ENCODE peak calls at places on chromosomes 7 and 10, in ten cellular contexts. T is fibroblast of pulmonary artery; D is progenitor cell of endocrine pancreas; U is left lung; R is IMR-90; O is tibial nerve; C is osteoblast; W is mucosa of descending colon; I is cardiac fibroblast; B is CD8-positive, alpha-beta T cell. N is an unnamed sample.

GRCh38 chr10:20993387-20994170 is 96.5 kb upstream of the NEBL start:
- DNase-seq in T (no peak), D (no peak), U (no peak), R (no peak), O (no peak), C (peak; percentile 75), W (no peak), I (no peak), B (no peak), N (no peak)

GRCh38 chr10:17836917-17837316 is 27.8 kb downstream of the MRC1 start:
- DNase-seq in T (peak; percentile 78), D (peak; percentile 11), U (peak; percentile 49), R (peak; percentile 62), O (no peak), C (peak; percentile 89), W (peak; percentile 67), I (peak; percentile 87), B (no peak), N (peak; percentile 45)

GRCh38 chr10:101829561-101830315 is 11.5 kb upstream of the OGA start:
- DNase-seq in T (no peak), D (peak; percentile 43), U (peak; percentile 58), R (no peak), O (peak; percentile 37), C (peak; percentile 85), W (peak; percentile 82), I (peak; percentile 36), B (peak; percentile 72), N (peak; percentile 58)

GRCh38 chr10:107914450-107915276 is 750.2 kb upstream of the SORCS1 start:
- DNase-seq in T (no peak), D (peak; percentile 18), U (no peak), R (no peak), O (no peak), C (peak; percentile 9), W (peak; percentile 1), I (peak; percentile 0), B (no peak), N (peak; percentile 57)

GRCh38 chr7:45290880-45291279 is 133.3 kb downstream of the RAMP3 start:
- DNase-seq in T (no peak), D (no peak), U (no peak), R (no peak), O (no peak), C (no peak), W (no peak), I (no peak), B (no peak), N (no peak)

GRCh38 chr7:45922810-45923209 is 1.7 kb upstream of the IGFBP3 start:
- DNase-seq in T (peak; percentile 35), D (no peak), U (no peak), R (no peak), O (no peak), C (no peak), W (peak; percentile 14), I (peak; percentile 25), B (no peak), N (no peak)

GRCh38 chr7:111815354-111815753 is 253.1 kb upstream of the IMMP2L start:
- DNase-seq in T (no peak), D (no peak), U (no peak), R (no peak), O (no peak), C (no peak), W (no peak), I (no peak), B (no peak), N (no peak)

GRCh38 chr7:11127988-11128387 is 154.3 kb downstream of the PHF14 start:
- DNase-seq in T (no peak), D (no peak), U (no peak), R (no peak), O (no peak), C (no peak), W (no peak), I (no peak), B (no peak), N (no peak)

GRCh38 chr10:98344589-98345038 is 70.4 kb downstream of the PYROXD2 start:
- DNase-seq in T (peak; percentile 95), D (no peak), U (peak; percentile 64), R (peak; percentile 84), O (peak; percentile 86), C (no peak), W (peak; percentile 64), I (peak; percentile 98), B (no peak), N (no peak)

GRCh38 chr10:124418726-124419501 is at the start of gene OAT:
- DNase-seq in T (peak; percentile 95), D (peak; percentile 95), U (peak; percentile 96), R (peak; percentile 92), O (peak; percentile 96), C (peak; percentile 99), W (peak; percentile 99), I (peak; percentile 95), B (peak; percentile 96), N (peak; percentile 96)

GRCh38 chr7:16223963-16224707 is 197.2 kb downstream of the CRPPA start:
- DNase-seq in T (no peak), D (no peak), U (no peak), R (no peak), O (no peak), C (no peak), W (no peak), I (no peak), B (peak; percentile 56), N (no peak)

GRCh38 chr10:6916601-6917000 is 336.5 kb upstream of the PRKCQ start:
- DNase-seq in T (no peak), D (no peak), U (no peak), R (no peak), O (no peak), C (no peak), W (no peak), I (no peak), B (no peak), N (no peak)

GRCh38 chr10:6919077-6919476 is 339.0 kb upstream of the PRKCQ start:
- DNase-seq in T (no peak), D (no peak), U (no peak), R (no peak), O (no peak), C (no peak), W (no peak), I (no peak), B (no peak), N (no peak)

GRCh38 chr10:6920072-6921019 is 340.3 kb upstream of the PRKCQ start:
- DNase-seq in T (peak; percentile 60), D (peak; percentile 51), U (peak; percentile 87), R (peak; percentile 28), O (peak; percentile 68), C (no peak), W (peak; percentile 71), I (peak; percentile 66), B (peak; percentile 85), N (peak; percentile 48)

GRCh38 chr10:6917125-6917524 is 337.0 kb upstream of the PRKCQ start:
- DNase-seq in T (no peak), D (no peak), U (no peak), R (no peak), O (no peak), C (no peak), W (no peak), I (peak; percentile 6), B (no peak), N (no peak)

GRCh38 chr10:6918305-6918704 is 338.2 kb upstream of the PRKCQ start:
- DNase-seq in T (no peak), D (no peak), U (peak; percentile 42), R (no peak), O (peak; percentile 60), C (no peak), W (peak; percentile 67), I (peak; percentile 8), B (peak; percentile 82), N (no peak)
- TF ChIP-seq CTCF in T (peak; percentile 40), D (peak; percentile 47), U (peak; percentile 40), R (peak; percentile 17), O (peak; percentile 36), C (peak; percentile 40), W (peak; percentile 12), I (no peak), B (peak; percentile 77), N (no peak)

DNA sequence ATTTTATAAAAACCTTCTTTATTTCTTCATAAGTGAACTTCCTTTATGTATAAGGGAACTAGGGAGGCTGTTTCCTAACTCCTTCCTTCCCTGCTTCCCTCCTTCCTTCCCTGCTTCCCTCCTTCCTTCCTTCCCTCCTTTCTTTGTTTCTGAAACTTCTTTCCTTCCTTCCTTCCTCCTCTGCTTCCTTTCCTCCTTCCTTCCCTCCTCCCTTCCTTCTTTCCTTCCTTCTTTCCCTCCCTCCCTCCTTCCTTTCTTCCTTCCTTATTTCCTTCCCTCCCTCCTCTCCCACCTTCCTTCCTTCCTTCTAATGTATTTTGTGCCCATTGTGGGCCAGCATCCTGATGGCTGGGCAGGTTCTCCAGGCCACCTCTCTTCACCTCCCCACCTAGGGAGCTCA is 26.8 kb upstream of the UCN3 start:
- DNase-seq in T (no peak), D (no peak), U (no peak), R (no peak), O (no peak), C (no peak), W (no peak), I (no peak), B (no peak), N (no peak)
- TF ChIP-seq CTCF in T (no peak), D (no peak), U (no peak), R (no peak), O (no peak), C (no peak), W (no peak), I (no peak), B (no peak), N (no peak)

GRCh38 chr7:100493476-100494264 is 9.9 kb downstream of the NYAP1 start:
- DNase-seq in T (no peak), D (no peak), U (no peak), R (no peak), O (no peak), C (peak; percentile 60), W (no peak), I (no peak), B (peak; percentile 81), N (no peak)
- TF ChIP-seq CTCF in T (no peak), D (no peak), U (no peak), R (no peak), O (no peak), C (no peak), W (no peak), I (no peak), B (no peak), N (no peak)

GRCh38 chr10:130048081-130048480 is 62.5 kb downstream of the C10orf143 start:
- DNase-seq in T (no peak), D (no peak), U (no peak), R (no peak), O (no peak), C (no peak), W (no peak), I (no peak), B (peak; percentile 38), N (no peak)

GRCh38 chr10:130047336-130047735 is 63.3 kb downstream of the C10orf143 start:
- DNase-seq in T (no peak), D (no peak), U (no peak), R (no peak), O (no peak), C (no peak), W (no peak), I (no peak), B (peak; percentile 17), N (peak; percentile 19)

GRCh38 chr10:130045091-130045652 is 65.5 kb downstream of the C10orf143 start:
- DNase-seq in T (no peak), D (no peak), U (peak; percentile 13), R (no peak), O (no peak), C (peak; percentile 95), W (no peak), I (peak; percentile 5), B (no peak), N (peak; percentile 33)

GRCh38 chr10:130045801-130046321 is 64.8 kb downstream of the C10orf143 start:
- DNase-seq in T (no peak), D (no peak), U (no peak), R (no peak), O (no peak), C (no peak), W (no peak), I (no peak), B (peak; percentile 44), N (no peak)

GRCh38 chr10:130046591-130046990 is 64.0 kb downstream of the C10orf143 start:
- DNase-seq in T (no peak), D (no peak), U (no peak), R (no peak), O (no peak), C (no peak), W (no peak), I (no peak), B (peak; percentile 21), N (no peak)
- TF ChIP-seq CTCF in T (no peak), D (no peak), U (no peak), R (no peak), O (no peak), C (no peak), W (no peak), I (no peak), B (no peak), N (no peak)

N was measured in mesothelial cell of epicardium.